ENCODE peak calls at places on chromosomes 3 and 15, in nine cellular contexts. T, J, H, C, X, F, Z, B and R are unnamed samples. For H3K4me1, the result is how much of the 10 kb centered on the place peaks cover.

GRCh38 chr3:141367038-141367730 is 1.1 kb upstream of the ZBTB38 start:
- DNase-seq in B (no peak), X (no peak), F (no peak), C (peak), T (no peak), Z (no peak), J (no peak), H (peak), R (no peak)

GRCh38 chr15:49715213-49715612 is 94.4 kb downstream of the DTWD1 start:
- DNase-seq in B (no peak), T (no peak), X (no peak), C (no peak), H (no peak), F (no peak), J (no peak), Z (no peak), R (no peak)

GRCh38 chr15:66069751-66070150 is 183.8 kb downstream of the MEGF11 start:
- DNase-seq in F (no peak), X (no peak), T (no peak), H (no peak), Z (no peak), B (no peak), C (no peak), J (no peak), R (no peak)

GRCh38 chr3:126352476-126353454 is 4.4 kb downstream of the KLF15 start:
- DNase-seq in C (no peak), J (no peak), X (no peak), F (peak), T (peak), H (peak), B (peak), Z (no peak), R (no peak)

GRCh38 chr3:99659965-99660364 is 21.6 kb downstream of the COL8A1 start:
- DNase-seq in H (no peak), X (no peak), C (no peak), F (no peak), B (no peak), J (no peak), T (no peak), Z (no peak), R (no peak)

GRCh38 chr3:66144792-66145733 is 75.7 kb upstream of the SLC25A26 start:
- DNase-seq in C (no peak), X (no peak), H (peak), J (no peak), F (no peak), Z (no peak), T (no peak), B (no peak), R (no peak)

GRCh38 chr3:167740961-167741587 is 5.6 kb downstream of the SERPINI1 start:
- DNase-seq in H (peak), Z (no peak), J (peak), C (no peak), T (no peak), F (no peak), X (peak), B (peak), R (no peak)

GRCh38 chr3:161219495-161219894 is 1.6 kb upstream of the NMD3 start:
- DNase-seq in F (no peak), C (no peak), Z (no peak), B (no peak), X (no peak), J (no peak), T (no peak), H (no peak), R (no peak)

GRCh38 chr15:80609111-80609510 is 86.0 kb upstream of the ABHD17C start:
- DNase-seq in J (no peak), T (no peak), F (no peak), Z (no peak), C (no peak), H (no peak), B (no peak), X (no peak), R (no peak)

GRCh38 chr15:40163657-40164416 is 3.0 kb downstream of the BUB1B start:
- DNase-seq in C (no peak), X (no peak), F (no peak), Z (no peak), H (no peak), B (no peak), T (no peak), J (no peak), R (no peak)

GRCh38 chr3:122208579-122208978 is 25.1 kb downstream of the CASR start:
- DNase-seq in X (no peak), C (no peak), F (no peak), H (no peak), Z (no peak), B (no peak), J (no peak), T (no peak), R (no peak)

GRCh38 chr3:85801955-85802354 is 843.2 kb downstream of the CADM2 start:
- DNase-seq in X (peak), T (no peak), H (no peak), F (no peak), Z (no peak), B (no peak), C (no peak), J (no peak), R (no peak)

GRCh38 chr3:169348981-169349942 is 314.2 kb downstream of the MECOM start:
- DNase-seq in X (no peak), T (no peak), B (no peak), F (no peak), C (no peak), H (peak), Z (no peak), J (no peak), R (no peak)

GRCh38 chr3:188905991-188906635 is 265.7 kb upstream of the TPRG1 start:
- DNase-seq in X (no peak), T (no peak), C (no peak), B (peak), F (no peak), Z (no peak), H (no peak), J (no peak), R (no peak)

GRCh38 chr3:5057217-5057616 is 64.9 kb upstream of the ARL8B start:
- DNase-seq in X (no peak), J (no peak), Z (no peak), H (no peak), F (no peak), B (no peak), C (no peak), T (no peak), R (no peak)

GRCh38 chr3:185824467-185825378 is at the start of gene IGF2BP2:
- DNase-seq in Z (peak), X (peak), T (peak), B (peak), F (peak), C (peak), H (peak), J (peak), R (peak)
- TF ChIP-seq POLR2A in Z (peak), X (peak), T (peak), B (no peak), F (no peak), C (no peak), H (peak), J (no peak), R (no peak)

GRCh38 chr15:74317820-74318375 is 49.5 kb downstream of the CYP11A1 start:
- DNase-seq in Z (no peak), T (peak), J (peak), C (no peak), H (peak), B (peak), X (no peak), F (no peak), R (no peak)
- H3K4me1 ChIP-seq in Z (under half), T (under half), J (under half), C (under half), H (under half), B (under half), X (under half), F (half or more), R (under half)

GRCh38 chr3:49016414-49017228 is 1.8 kb downstream of the DALRD3 start:
- DNase-seq in T (no peak), C (no peak), X (no peak), B (no peak), H (no peak), J (no peak), Z (no peak), F (no peak), R (no peak)
- TF ChIP-seq POLR2A in T (peak), C (no peak), X (no peak), B (no peak), H (no peak), J (no peak), Z (no peak), F (no peak), R (no peak)

GRCh38 chr3:69092030-69092513 is 7.3 kb downstream of the ARL6IP5 start:
- DNase-seq in Z (no peak), H (no peak), B (no peak), C (no peak), X (no peak), F (no peak), J (no peak), T (no peak), R (peak)
- H3K4me1 ChIP-seq in Z (half or more), H (under half), B (half or more), C (half or more), X (under half), F (half or more), J (half or more), T (half or more), R (under half)